ENCODE peak calls at places on chromosomes 13 and 19, in seven cellular contexts. D is NCI-H460; J is stimulated activated CD8-positive, alpha-beta memory T cell treated with anti-CD3 and anti-CD28 coated beads, Interleukin-12 subunit alpha, Interleukin-12 subunit beta, amount 100 ng/mL, for 4 hours; E is NCI-H1930; N is hepatocyte; L is activated CD4-positive, alpha-beta T cell treated with anti-CD3 and anti-CD28 coated beads for 24 hours; G is GM10248. R is an unnamed sample.
A peak's percentile ranks its signal among the peaks of the same experiment; 100 is the strongest.

GRCh38 chr13:23470706-23471610 is 37.5 kb upstream of the SACS start:
- DNase-seq in D (no peak), E (peak; percentile 69), J (no peak), G (no peak), L (no peak), N (no peak), R (no peak)

GRCh38 chr13:35349052-35349451 is 127.4 kb downstream of the MAB21L1 start:
- DNase-seq in J (no peak), E (no peak), G (no peak), N (no peak), D (no peak), L (no peak), R (no peak)

GRCh38 chr13:28181413-28181812 is 43.1 kb downstream of the PAN3 start:
- DNase-seq in E (no peak), G (no peak), N (no peak), L (no peak), D (peak; percentile 28), J (no peak), R (no peak)

GRCh38 chr19:56660381-56661105 is 11.0 kb downstream of the ZNF835 start:
- DNase-seq in J (no peak), G (no peak), N (no peak), L (no peak), D (no peak), E (peak; percentile 59), R (no peak)

GRCh38 chr13:41496420-41497234 is 39.3 kb downstream of the RGCC start:
- DNase-seq in L (no peak), E (no peak), N (no peak), G (no peak), D (no peak), J (no peak), R (no peak)

GRCh38 chr13:95882121-95882520 is 171.1 kb downstream of the UGGT2 start:
- DNase-seq in G (no peak), E (no peak), N (no peak), D (no peak), J (no peak), L (no peak), R (no peak)

GRCh38 chr19:41376998-41377365 is 649 bp downstream of the TMEM91 start:
- DNase-seq in N (no peak), L (no peak), E (no peak), G (no peak), D (no peak), J (peak; percentile 28), R (no peak)

GRCh38 chr19:55355213-55355821 is 798 bp upstream of the COX6B2 start:
- DNase-seq in D (no peak), L (no peak), N (no peak), G (no peak), J (no peak), E (no peak), R (no peak)

GRCh38 chr19:18488838-18489626 is 32.8 kb downstream of the ELL start:
- DNase-seq in E (no peak), J (no peak), N (peak; percentile 77), D (no peak), L (no peak), G (no peak), R (no peak)

GRCh38 chr19:29875931-29876330 is 64.1 kb downstream of the CCNE1 start:
- DNase-seq in E (no peak), G (no peak), L (no peak), D (no peak), J (no peak), N (no peak), R (no peak)

GRCh38 chr13:90868321-90868920 is 479.1 kb upstream of the MIR17HG start:
- DNase-seq in E (peak; percentile 4), D (peak; percentile 19), G (no peak), N (peak; percentile 28), J (no peak), L (no peak), R (no peak)

GRCh38 chr19:16118489-16119033 is 6.9 kb downstream of the RAB8A start:
- DNase-seq in L (peak; percentile 50), E (no peak), J (no peak), N (no peak), G (peak; percentile 88), D (no peak), R (no peak)

GRCh38 chr13:41017153-41017552 is 2.0 kb downstream of the ELF1 start:
- DNase-seq in J (no peak), D (no peak), L (no peak), N (peak; percentile 26), G (no peak), E (no peak), R (peak; percentile 29)

GRCh38 chr13:111126509-111126908 is 11.4 kb downstream of the ARHGEF7 start:
- DNase-seq in D (no peak), E (no peak), L (no peak), G (no peak), J (no peak), N (no peak), R (no peak)

GRCh38 chr13:33206425-33206824 is 79.1 kb downstream of the STARD13 start:
- DNase-seq in L (no peak), E (no peak), G (no peak), N (no peak), D (no peak), J (no peak), R (no peak)

GRCh38 chr19:30112666-30113065 is 170.6 kb downstream of the URI1 start:
- DNase-seq in D (no peak), J (no peak), G (no peak), E (no peak), L (no peak), N (no peak), R (no peak)

GRCh38 chr13:79030513-79030912 is 371.6 kb upstream of the OBI1 start:
- DNase-seq in J (no peak), N (no peak), G (no peak), L (no peak), E (no peak), D (no peak), R (no peak)

GRCh38 chr19:16367269-16367683 is 42.6 kb downstream of the KLF2 start:
- DNase-seq in L (no peak), D (no peak), E (no peak), N (no peak), G (peak; percentile 66), J (no peak), R (peak; percentile 67)

GRCh38 chr13:77176350-77176749 is 149.4 kb upstream of the FBXL3 start:
- DNase-seq in E (no peak), J (no peak), D (no peak), L (no peak), G (no peak), N (no peak), R (no peak)

GRCh38 chr13:46905249-46905648 is 8.4 kb upstream of the HTR2A start:
- DNase-seq in E (peak; percentile 7), G (no peak), N (no peak), J (no peak), L (no peak), D (no peak), R (no peak)

GRCh38 chr19:17931532-17932191 is 1.2 kb upstream of the CCDC124 start:
- DNase-seq in D (no peak), G (peak; percentile 26), L (no peak), J (no peak), N (peak; percentile 53), E (no peak), R (no peak)

GRCh38 chr13:20326809-20327208 is 94.7 kb upstream of the GJB6 start:
- DNase-seq in D (no peak), N (no peak), L (no peak), G (no peak), E (no peak), J (no peak), R (no peak)

GRCh38 chr13:111516712-111517640 is 196.5 kb downstream of the TEX29 start:
- DNase-seq in E (no peak), N (no peak), D (no peak), L (no peak), G (no peak), J (no peak), R (no peak)

GRCh38 chr19:19538077-19538764 is at the start of gene CILP2:
- DNase-seq in J (no peak), G (peak; percentile 70), D (no peak), N (peak; percentile 77), E (peak; percentile 40), L (no peak), R (no peak)

GRCh38 chr19:16066611-16067104 is 9.6 kb upstream of the TPM4 start:
- DNase-seq in J (no peak), E (no peak), L (no peak), D (peak; percentile 75), G (peak; percentile 63), N (no peak), R (peak; percentile 39)

GRCh38 chr13:99471231-99472202 is 29.8 kb upstream of the TM9SF2 start:
- DNase-seq in L (no peak), N (no peak), E (no peak), J (no peak), G (no peak), D (no peak), R (no peak)

GRCh38 chr19:55695511-55696290 is 20.7 kb downstream of the EPN1 start:
- DNase-seq in N (no peak), J (no peak), G (no peak), L (no peak), D (no peak), E (no peak), R (no peak)

GRCh38 chr13:44309771-44310767 is 63.6 kb upstream of the SERP2 start:
- DNase-seq in E (no peak), D (peak; percentile 96), L (no peak), G (no peak), J (no peak), N (no peak), R (no peak)

GRCh38 chr13:113852536-113853517 is 11.0 kb downstream of the GAS6 start:
- DNase-seq in L (no peak), E (no peak), J (no peak), G (no peak), D (no peak), N (no peak), R (no peak)

GRCh38 chr19:15213715-15214381 is 13.1 kb upstream of the NOTCH3 start:
- DNase-seq in E (no peak), N (no peak), D (peak; percentile 30), L (no peak), J (no peak), G (no peak), R (no peak)

GRCh38 chr19:30447276-30447870 is 75.2 kb downstream of the ZNF536 start:
- DNase-seq in L (no peak), J (no peak), G (no peak), E (no peak), N (no peak), D (no peak), R (no peak)

GRCh38 chr19:10975374-10976036 is 14.7 kb downstream of the SMARCA4 start:
- DNase-seq in L (no peak), N (peak; percentile 47), J (no peak), D (no peak), E (no peak), G (no peak), R (no peak)

GRCh38 chr19:17340871-17341357 is 3.6 kb downstream of the GTPBP3 start:
- DNase-seq in L (no peak), N (no peak), G (no peak), D (no peak), J (no peak), E (no peak), R (no peak)

GRCh38 chr19:13012690-13013608 is 17.7 kb downstream of the NFIX start:
- DNase-seq in J (peak; percentile 20), L (no peak), E (no peak), G (peak; percentile 62), D (no peak), N (peak; percentile 63), R (no peak)

GRCh38 chr13:51807041-51807440 is 3.1 kb upstream of the DHRS12 start:
- DNase-seq in L (no peak), D (no peak), G (no peak), J (no peak), N (no peak), E (no peak), R (no peak)

GRCh38 chr19:42135836-42136235 is 3.6 kb upstream of the POU2F2 start:
- DNase-seq in G (no peak), E (no peak), D (no peak), N (no peak), L (no peak), J (no peak), R (no peak)

GRCh38 chr19:17575871-17576757 is 20.7 kb downstream of the COLGALT1 start:
- DNase-seq in G (peak; percentile 6), L (no peak), D (no peak), N (no peak), E (no peak), J (no peak), R (no peak)

R was measured in effector memory CD8-positive, alpha-beta T cell.